ENCODE peak calls at places on chromosome 15, in nine cellular contexts. One of them, this sample, is unnamed.

GRCh38 chr15:90862964-90863721 is 5.2 kb upstream of the FURIN start:
- DNase-seq in CMK: no peak
- DNase-seq in occipital lobe: no peak
- DNase-seq in GM12878: no peak
- DNase-seq in ecto neural progenitor cell: peak
- DNase-seq in activated effector memory CD4-positive, alpha-beta T cell treated with anti-CD3 and anti-CD28 coated beads, Interleukin-2, amount 50 U/mL, for 16 hours: no peak
- DNase-seq in stimulated activated CD4-positive, alpha-beta T cell treated with anti-CD3 and anti-CD28 coated beads, Interleukin-2, amount 100 ng/mL, for 48 hours: no peak
- DNase-seq in activated CD8-positive, alpha-beta memory T cell treated with anti-CD3 and anti-CD28 coated beads, Interleukin-2, amount 10 ng/mL, durations not matched to agents 7 days and 5 days: no peak
- DNase-seq in left kidney: no peak
- DNase-seq in this sample: no peak

GRCh38 chr15:85380860-85381535 is 595 bp downstream of the AKAP13 start:
- DNase-seq in ecto neural progenitor cell: no peak
- DNase-seq in stimulated activated CD4-positive, alpha-beta T cell treated with anti-CD3 and anti-CD28 coated beads, Interleukin-2, amount 100 ng/mL, for 48 hours: peak
- DNase-seq in activated CD8-positive, alpha-beta memory T cell treated with anti-CD3 and anti-CD28 coated beads, Interleukin-2, amount 10 ng/mL, durations not matched to agents 7 days and 5 days: peak
- DNase-seq in activated effector memory CD4-positive, alpha-beta T cell treated with anti-CD3 and anti-CD28 coated beads, Interleukin-2, amount 50 U/mL, for 16 hours: peak
- DNase-seq in left kidney: no peak
- DNase-seq in GM12878: no peak
- DNase-seq in CMK: no peak
- DNase-seq in occipital lobe: no peak
- DNase-seq in this sample: peak

GRCh38 chr15:71440479-71441071 is 325.3 kb downstream of the THSD4 start:
- DNase-seq in activated CD8-positive, alpha-beta memory T cell treated with anti-CD3 and anti-CD28 coated beads, Interleukin-2, amount 10 ng/mL, durations not matched to agents 7 days and 5 days: no peak
- DNase-seq in left kidney: peak
- DNase-seq in occipital lobe: no peak
- DNase-seq in ecto neural progenitor cell: no peak
- DNase-seq in CMK: no peak
- DNase-seq in activated effector memory CD4-positive, alpha-beta T cell treated with anti-CD3 and anti-CD28 coated beads, Interleukin-2, amount 50 U/mL, for 16 hours: no peak
- DNase-seq in GM12878: peak
- DNase-seq in stimulated activated CD4-positive, alpha-beta T cell treated with anti-CD3 and anti-CD28 coated beads, Interleukin-2, amount 100 ng/mL, for 48 hours: no peak
- DNase-seq in this sample: no peak

GRCh38 chr15:79540551-79540950 is 108.4 kb downstream of the MINAR1 start:
- DNase-seq in left kidney: no peak
- DNase-seq in stimulated activated CD4-positive, alpha-beta T cell treated with anti-CD3 and anti-CD28 coated beads, Interleukin-2, amount 100 ng/mL, for 48 hours: no peak
- DNase-seq in occipital lobe: no peak
- DNase-seq in activated CD8-positive, alpha-beta memory T cell treated with anti-CD3 and anti-CD28 coated beads, Interleukin-2, amount 10 ng/mL, durations not matched to agents 7 days and 5 days: no peak
- DNase-seq in GM12878: no peak
- DNase-seq in activated effector memory CD4-positive, alpha-beta T cell treated with anti-CD3 and anti-CD28 coated beads, Interleukin-2, amount 50 U/mL, for 16 hours: no peak
- DNase-seq in ecto neural progenitor cell: no peak
- DNase-seq in CMK: peak
- DNase-seq in this sample: no peak

GRCh38 chr15:27878841-27879240 is 220.3 kb downstream of the OCA2 start:
- DNase-seq in stimulated activated CD4-positive, alpha-beta T cell treated with anti-CD3 and anti-CD28 coated beads, Interleukin-2, amount 100 ng/mL, for 48 hours: no peak
- DNase-seq in left kidney: no peak
- DNase-seq in activated CD8-positive, alpha-beta memory T cell treated with anti-CD3 and anti-CD28 coated beads, Interleukin-2, amount 10 ng/mL, durations not matched to agents 7 days and 5 days: no peak
- DNase-seq in GM12878: no peak
- DNase-seq in ecto neural progenitor cell: no peak
- DNase-seq in activated effector memory CD4-positive, alpha-beta T cell treated with anti-CD3 and anti-CD28 coated beads, Interleukin-2, amount 50 U/mL, for 16 hours: no peak
- DNase-seq in CMK: no peak
- DNase-seq in occipital lobe: no peak
- DNase-seq in this sample: no peak

GRCh38 chr15:73518876-73519594 is 76.1 kb downstream of the REC114 start:
- DNase-seq in GM12878: no peak
- DNase-seq in stimulated activated CD4-positive, alpha-beta T cell treated with anti-CD3 and anti-CD28 coated beads, Interleukin-2, amount 100 ng/mL, for 48 hours: no peak
- DNase-seq in activated CD8-positive, alpha-beta memory T cell treated with anti-CD3 and anti-CD28 coated beads, Interleukin-2, amount 10 ng/mL, durations not matched to agents 7 days and 5 days: no peak
- DNase-seq in activated effector memory CD4-positive, alpha-beta T cell treated with anti-CD3 and anti-CD28 coated beads, Interleukin-2, amount 50 U/mL, for 16 hours: no peak
- DNase-seq in occipital lobe: no peak
- DNase-seq in CMK: no peak
- DNase-seq in ecto neural progenitor cell: no peak
- DNase-seq in left kidney: peak
- DNase-seq in this sample: no peak

GRCh38 chr15:39462691-39463090 is 118.2 kb upstream of the THBS1 start:
- DNase-seq in left kidney: no peak
- DNase-seq in occipital lobe: no peak
- DNase-seq in ecto neural progenitor cell: no peak
- DNase-seq in activated CD8-positive, alpha-beta memory T cell treated with anti-CD3 and anti-CD28 coated beads, Interleukin-2, amount 10 ng/mL, durations not matched to agents 7 days and 5 days: no peak
- DNase-seq in CMK: no peak
- DNase-seq in activated effector memory CD4-positive, alpha-beta T cell treated with anti-CD3 and anti-CD28 coated beads, Interleukin-2, amount 50 U/mL, for 16 hours: no peak
- DNase-seq in stimulated activated CD4-positive, alpha-beta T cell treated with anti-CD3 and anti-CD28 coated beads, Interleukin-2, amount 100 ng/mL, for 48 hours: no peak
- DNase-seq in GM12878: no peak
- DNase-seq in this sample: no peak

GRCh38 chr15:74387141-74387541 is 19.7 kb upstream of the CYP11A1 start:
- DNase-seq in activated CD8-positive, alpha-beta memory T cell treated with anti-CD3 and anti-CD28 coated beads, Interleukin-2, amount 10 ng/mL, durations not matched to agents 7 days and 5 days: no peak
- DNase-seq in activated effector memory CD4-positive, alpha-beta T cell treated with anti-CD3 and anti-CD28 coated beads, Interleukin-2, amount 50 U/mL, for 16 hours: no peak
- DNase-seq in left kidney: no peak
- DNase-seq in CMK: no peak
- DNase-seq in occipital lobe: no peak
- DNase-seq in GM12878: no peak
- DNase-seq in ecto neural progenitor cell: no peak
- DNase-seq in stimulated activated CD4-positive, alpha-beta T cell treated with anti-CD3 and anti-CD28 coated beads, Interleukin-2, amount 100 ng/mL, for 48 hours: no peak
- DNase-seq in this sample: no peak

GRCh38 chr15:38202356-38202755 is 50.3 kb upstream of the SPRED1 start:
- DNase-seq in activated effector memory CD4-positive, alpha-beta T cell treated with anti-CD3 and anti-CD28 coated beads, Interleukin-2, amount 50 U/mL, for 16 hours: no peak
- DNase-seq in left kidney: no peak
- DNase-seq in occipital lobe: no peak
- DNase-seq in ecto neural progenitor cell: no peak
- DNase-seq in GM12878: no peak
- DNase-seq in stimulated activated CD4-positive, alpha-beta T cell treated with anti-CD3 and anti-CD28 coated beads, Interleukin-2, amount 100 ng/mL, for 48 hours: no peak
- DNase-seq in CMK: no peak
- DNase-seq in activated CD8-positive, alpha-beta memory T cell treated with anti-CD3 and anti-CD28 coated beads, Interleukin-2, amount 10 ng/mL, durations not matched to agents 7 days and 5 days: no peak
- DNase-seq in this sample: no peak

GRCh38 chr15:62549345-62549970 is 384.4 kb upstream of the C2CD4B start:
- DNase-seq in activated effector memory CD4-positive, alpha-beta T cell treated with anti-CD3 and anti-CD28 coated beads, Interleukin-2, amount 50 U/mL, for 16 hours: no peak
- DNase-seq in ecto neural progenitor cell: no peak
- DNase-seq in left kidney: peak
- DNase-seq in activated CD8-positive, alpha-beta memory T cell treated with anti-CD3 and anti-CD28 coated beads, Interleukin-2, amount 10 ng/mL, durations not matched to agents 7 days and 5 days: no peak
- DNase-seq in CMK: peak
- DNase-seq in occipital lobe: no peak
- DNase-seq in GM12878: no peak
- DNase-seq in stimulated activated CD4-positive, alpha-beta T cell treated with anti-CD3 and anti-CD28 coated beads, Interleukin-2, amount 100 ng/mL, for 48 hours: no peak
- DNase-seq in this sample: no peak

GRCh38 chr15:85587707-85588441 is 206.9 kb downstream of the KLHL25 start:
- DNase-seq in occipital lobe: no peak
- DNase-seq in left kidney: no peak
- DNase-seq in GM12878: no peak
- DNase-seq in CMK: no peak
- DNase-seq in stimulated activated CD4-positive, alpha-beta T cell treated with anti-CD3 and anti-CD28 coated beads, Interleukin-2, amount 100 ng/mL, for 48 hours: no peak
- DNase-seq in activated CD8-positive, alpha-beta memory T cell treated with anti-CD3 and anti-CD28 coated beads, Interleukin-2, amount 10 ng/mL, durations not matched to agents 7 days and 5 days: no peak
- DNase-seq in ecto neural progenitor cell: no peak
- DNase-seq in activated effector memory CD4-positive, alpha-beta T cell treated with anti-CD3 and anti-CD28 coated beads, Interleukin-2, amount 50 U/mL, for 16 hours: no peak
- DNase-seq in this sample: no peak

GRCh38 chr15:38622317-38622716 is 57.7 kb upstream of the RASGRP1 start:
- DNase-seq in CMK: no peak
- DNase-seq in activated effector memory CD4-positive, alpha-beta T cell treated with anti-CD3 and anti-CD28 coated beads, Interleukin-2, amount 50 U/mL, for 16 hours: no peak
- DNase-seq in stimulated activated CD4-positive, alpha-beta T cell treated with anti-CD3 and anti-CD28 coated beads, Interleukin-2, amount 100 ng/mL, for 48 hours: no peak
- DNase-seq in occipital lobe: no peak
- DNase-seq in activated CD8-positive, alpha-beta memory T cell treated with anti-CD3 and anti-CD28 coated beads, Interleukin-2, amount 10 ng/mL, durations not matched to agents 7 days and 5 days: no peak
- DNase-seq in left kidney: no peak
- DNase-seq in GM12878: no peak
- DNase-seq in ecto neural progenitor cell: no peak
- DNase-seq in this sample: no peak

GRCh38 chr15:41932511-41932910 is 38.7 kb upstream of the SPTBN5 start:
- DNase-seq in occipital lobe: no peak
- DNase-seq in ecto neural progenitor cell: no peak
- DNase-seq in left kidney: no peak
- DNase-seq in activated effector memory CD4-positive, alpha-beta T cell treated with anti-CD3 and anti-CD28 coated beads, Interleukin-2, amount 50 U/mL, for 16 hours: no peak
- DNase-seq in activated CD8-positive, alpha-beta memory T cell treated with anti-CD3 and anti-CD28 coated beads, Interleukin-2, amount 10 ng/mL, durations not matched to agents 7 days and 5 days: no peak
- DNase-seq in stimulated activated CD4-positive, alpha-beta T cell treated with anti-CD3 and anti-CD28 coated beads, Interleukin-2, amount 100 ng/mL, for 48 hours: no peak
- DNase-seq in CMK: no peak
- DNase-seq in GM12878: no peak
- DNase-seq in this sample: no peak

GRCh38 chr15:75925440-75925839 is 21.8 kb downstream of the FBXO22 start:
- DNase-seq in occipital lobe: no peak
- DNase-seq in activated effector memory CD4-positive, alpha-beta T cell treated with anti-CD3 and anti-CD28 coated beads, Interleukin-2, amount 50 U/mL, for 16 hours: no peak
- DNase-seq in GM12878: no peak
- DNase-seq in left kidney: no peak
- DNase-seq in ecto neural progenitor cell: no peak
- DNase-seq in activated CD8-positive, alpha-beta memory T cell treated with anti-CD3 and anti-CD28 coated beads, Interleukin-2, amount 10 ng/mL, durations not matched to agents 7 days and 5 days: no peak
- DNase-seq in stimulated activated CD4-positive, alpha-beta T cell treated with anti-CD3 and anti-CD28 coated beads, Interleukin-2, amount 100 ng/mL, for 48 hours: no peak
- DNase-seq in CMK: no peak
- DNase-seq in this sample: no peak

GRCh38 chr15:50710585-50710984 is 24.0 kb upstream of the TRPM7 start:
- DNase-seq in stimulated activated CD4-positive, alpha-beta T cell treated with anti-CD3 and anti-CD28 coated beads, Interleukin-2, amount 100 ng/mL, for 48 hours: no peak
- DNase-seq in CMK: no peak
- DNase-seq in activated effector memory CD4-positive, alpha-beta T cell treated with anti-CD3 and anti-CD28 coated beads, Interleukin-2, amount 50 U/mL, for 16 hours: no peak
- DNase-seq in GM12878: no peak
- DNase-seq in left kidney: no peak
- DNase-seq in ecto neural progenitor cell: no peak
- DNase-seq in occipital lobe: no peak
- DNase-seq in activated CD8-positive, alpha-beta memory T cell treated with anti-CD3 and anti-CD28 coated beads, Interleukin-2, amount 10 ng/mL, durations not matched to agents 7 days and 5 days: no peak
- DNase-seq in this sample: no peak

GRCh38 chr15:41891226-41891625 is 2.6 kb downstream of the SPTBN5 start:
- DNase-seq in occipital lobe: no peak
- DNase-seq in ecto neural progenitor cell: no peak
- DNase-seq in CMK: no peak
- DNase-seq in activated CD8-positive, alpha-beta memory T cell treated with anti-CD3 and anti-CD28 coated beads, Interleukin-2, amount 10 ng/mL, durations not matched to agents 7 days and 5 days: no peak
- DNase-seq in stimulated activated CD4-positive, alpha-beta T cell treated with anti-CD3 and anti-CD28 coated beads, Interleukin-2, amount 100 ng/mL, for 48 hours: no peak
- DNase-seq in activated effector memory CD4-positive, alpha-beta T cell treated with anti-CD3 and anti-CD28 coated beads, Interleukin-2, amount 50 U/mL, for 16 hours: no peak
- DNase-seq in GM12878: no peak
- DNase-seq in left kidney: no peak
- DNase-seq in this sample: no peak

GRCh38 chr15:69154684-69155083 is 5.8 kb upstream of the GLCE start:
- DNase-seq in ecto neural progenitor cell: no peak
- DNase-seq in activated effector memory CD4-positive, alpha-beta T cell treated with anti-CD3 and anti-CD28 coated beads, Interleukin-2, amount 50 U/mL, for 16 hours: no peak
- DNase-seq in left kidney: no peak
- DNase-seq in stimulated activated CD4-positive, alpha-beta T cell treated with anti-CD3 and anti-CD28 coated beads, Interleukin-2, amount 100 ng/mL, for 48 hours: no peak
- DNase-seq in activated CD8-positive, alpha-beta memory T cell treated with anti-CD3 and anti-CD28 coated beads, Interleukin-2, amount 10 ng/mL, durations not matched to agents 7 days and 5 days: no peak
- DNase-seq in CMK: no peak
- DNase-seq in GM12878: no peak
- DNase-seq in occipital lobe: no peak
- DNase-seq in this sample: no peak

This sample was measured in activated T-helper 1 cell treated with Interleukin-2 at 50 U/mL for 16 hours.